ENCODE peak calls at places on chromosomes 6 and 20, in nine cellular contexts. Z is naive thymus-derived CD8-positive, alpha-beta T cell; G is MV-4-11; S is neural crest cell; P is activated T-helper 1 cell treated with anti-CD3 and anti-CD28 coated beads, Interleukin-2, amount 50 U/mL, for 16 hours; F is fibroblast of pulmonary artery; Y is GM06990; H is amniotic stem cell; E is mucosa of descending colon. K is an unnamed sample.

GRCh38 chr6:21840428-21840827 is 246.9 kb downstream of the SOX4 start:
- DNase-seq in F (peak), S (no peak), Y (no peak), P (no peak), H (no peak), E (no peak), G (peak), Z (no peak), K (no peak)

GRCh38 chr20:17806739-17807441 is 107.1 kb downstream of the BANF2 start:
- DNase-seq in Z (no peak), Y (no peak), E (peak), P (no peak), G (no peak), S (no peak), F (peak), H (no peak), K (peak)

GRCh38 chr6:118645395-118645794 is 6.0 kb downstream of the CEP85L start:
- DNase-seq in G (no peak), Y (no peak), S (no peak), F (no peak), Z (no peak), P (no peak), E (no peak), H (no peak), K (no peak)

GRCh38 chr6:70375166-70375565 is 38.1 kb upstream of the FAM135A start:
- DNase-seq in Y (no peak), G (no peak), E (no peak), P (no peak), H (no peak), S (no peak), F (peak), Z (no peak), K (no peak)

GRCh38 chr6:121616411-121616810 is 181.0 kb downstream of the GJA1 start:
- DNase-seq in H (no peak), G (no peak), E (no peak), F (no peak), S (no peak), P (no peak), Y (no peak), Z (no peak), K (no peak)

GRCh38 chr6:16103708-16104107 is 25.2 kb upstream of the MYLIP start:
- DNase-seq in P (no peak), F (no peak), Y (no peak), S (no peak), G (no peak), H (no peak), E (no peak), Z (no peak), K (no peak)

GRCh38 chr6:42338573-42339218 is 113.0 kb downstream of the TRERF1 start:
- DNase-seq in Y (no peak), G (peak), Z (no peak), H (peak), S (no peak), P (no peak), E (no peak), F (peak), K (no peak)

GRCh38 chr20:20890751-20891150 is 178.3 kb upstream of the RALGAPA2 start:
- DNase-seq in G (no peak), F (no peak), Z (no peak), H (no peak), P (no peak), Y (no peak), E (no peak), S (no peak), K (no peak)

K was measured in breast epithelium.